ENCODE peak calls at places on chromosomes 1 and 21, in eight cellular contexts. C is C1 segment of cervical spinal cord, V is heart left ventricle, S is iris pigment epithelial cell, D is Right ventricle myocardium superior, O is iPS-NIHi11, P is amygdala, J is progenitor cell of endocrine pancreas. F is an unnamed sample.

GRCh38 chr1:30707412-30708360 is 15.7 kb downstream of the MATN1 start:
- DNase-seq in D (peak; percentile 81), J (peak; percentile 72), O (peak; percentile 90), C (peak; percentile 37), P (peak; percentile 70), S (peak; percentile 52), V (peak; percentile 81), F (peak; percentile 87)

GRCh38 chr1:210234254-210234747 is 1.7 kb downstream of the SERTAD4 start:
- DNase-seq in V (no peak), S (no peak), O (no peak), C (no peak), D (no peak), J (no peak), P (peak; percentile 37), F (no peak)

GRCh38 chr1:219900201-219900600 is 28.2 kb downstream of the SLC30A10 start:
- DNase-seq in J (no peak), C (no peak), V (no peak), O (no peak), D (no peak), S (peak; percentile 2), P (no peak), F (no peak)

GRCh38 chr21:42455196-42455595 is 40.8 kb downstream of the RSPH1 start:
- DNase-seq in P (no peak), D (no peak), O (no peak), C (no peak), S (no peak), J (no peak), V (no peak), F (no peak)

GRCh38 chr1:181423301-181423918 is 59.9 kb upstream of the CACNA1E start:
- DNase-seq in V (no peak), P (no peak), D (peak; percentile 60), S (peak; percentile 46), O (peak; percentile 73), J (peak; percentile 33), C (no peak), F (peak; percentile 39)

GRCh38 chr1:212305342-212305741 is 20.1 kb downstream of the PPP2R5A start:
- DNase-seq in D (no peak), C (no peak), J (no peak), O (no peak), P (no peak), V (no peak), S (no peak), F (no peak)

GRCh38 chr1:18950415-18951026 is 6.0 kb downstream of the IFFO2 start:
- DNase-seq in J (no peak), V (peak; percentile 72), P (no peak), S (no peak), C (no peak), O (no peak), D (peak; percentile 76), F (no peak)

GRCh38 chr1:155071701-155072100 is 6.9 kb upstream of the EFNA3 start:
- DNase-seq in V (no peak), O (peak; percentile 61), S (no peak), C (no peak), P (no peak), D (peak; percentile 26), J (no peak), F (no peak)

F was measured in frontal cortex.